ENCODE peak calls at places on chromosomes 1 and 21, in five cellular contexts. H is WTC11, R is HFF-Myc, L is cardiac fibroblast, K is coronary artery. B is an unnamed sample.

GRCh38 chr1:27348861-27349783 is 7.3 kb downstream of the SYTL1 start:
- DNase-seq in H (peak; percentile 80), R (no peak), L (no peak), K (no peak), B (peak; percentile 17)

GRCh38 chr1:192186197-192186596 is 27.9 kb downstream of the RGS18 start:
- DNase-seq in H (no peak), R (no peak), L (no peak), K (no peak), B (no peak)

GRCh38 chr1:225846331-225847310 is 35.6 kb downstream of the TMEM63A start:
- DNase-seq in H (no peak), R (no peak), L (no peak), K (no peak), B (no peak)

GRCh38 chr1:21736876-21737275 is 46.1 kb downstream of the USP48 start:
- DNase-seq in H (no peak), R (no peak), L (no peak), K (no peak), B (no peak)

GRCh38 chr21:20856926-20857325 is 141.3 kb upstream of the NCAM2 start:
- DNase-seq in H (no peak), R (no peak), L (no peak), K (no peak), B (no peak)

GRCh38 chr1:910881-911721 is 12.6 kb upstream of the SAMD11 start:
- DNase-seq in H (peak; percentile 8), R (no peak), L (no peak), K (no peak), B (no peak)

GRCh38 chr1:116252785-116253184 is 120.3 kb upstream of the ATP1A1 start:
- DNase-seq in H (no peak), R (no peak), L (no peak), K (no peak), B (no peak)

GRCh38 chr1:155978973-155979429 is 654 bp upstream of the ARHGEF2 start:
- DNase-seq in H (no peak), R (no peak), L (peak; percentile 49), K (no peak), B (peak; percentile 65)

GRCh38 chr1:42419449-42419848 is 36.4 kb downstream of the ZMYND12 start:
- DNase-seq in H (no peak), R (no peak), L (no peak), K (no peak), B (no peak)

GRCh38 chr21:45302082-45303061 is 14.7 kb upstream of the POFUT2 start:
- DNase-seq in H (no peak), R (no peak), L (peak; percentile 77), K (peak; percentile 86), B (no peak)

GRCh38 chr1:59146651-59147358 is 150.1 kb upstream of the FGGY start:
- DNase-seq in H (peak; percentile 62), R (no peak), L (peak; percentile 40), K (peak; percentile 80), B (no peak)

GRCh38 chr1:33433509-33434362 is 2.8 kb upstream of the PHC2 start:
- DNase-seq in H (no peak), R (peak; percentile 100), L (peak; percentile 98), K (no peak), B (peak; percentile 100)

GRCh38 chr1:168441745-168442144 is 102.1 kb downstream of the XCL2 start:
- DNase-seq in H (no peak), R (no peak), L (no peak), K (no peak), B (no peak)

GRCh38 chr1:61588736-61589381 is 136.1 kb downstream of the TM2D1 start:
- DNase-seq in H (peak; percentile 81), R (peak; percentile 42), L (peak; percentile 73), K (no peak), B (peak; percentile 55)

GRCh38 chr1:24036080-24036479 is 56.0 kb upstream of the SRSF10 start:
- DNase-seq in H (no peak), R (no peak), L (no peak), K (no peak), B (no peak)

GRCh38 chr1:25645641-25646400 is 29.2 kb downstream of the MAN1C1 start:
- DNase-seq in H (no peak), R (no peak), L (no peak), K (peak; percentile 67), B (no peak)

GRCh38 chr1:111743679-111744101 is 4.5 kb upstream of the INKA2 start:
- DNase-seq in H (no peak), R (no peak), L (peak; percentile 80), K (no peak), B (peak; percentile 83)

GRCh38 chr21:42234026-42234425 is 15.1 kb downstream of the ABCG1 start:
- DNase-seq in H (no peak), R (no peak), L (no peak), K (no peak), B (no peak)

GRCh38 chr1:932776-933602 is 9.3 kb downstream of the SAMD11 start:
- DNase-seq in H (no peak), R (no peak), L (no peak), K (no peak), B (no peak)

GRCh38 chr1:34266127-34266951 is 89.6 kb downstream of the C1orf94 start:
- DNase-seq in H (peak; percentile 24), R (no peak), L (no peak), K (no peak), B (no peak)

GRCh38 chr1:92822907-92823306 is 8.9 kb upstream of the RPL5 start:
- DNase-seq in H (no peak), R (no peak), L (peak; percentile 73), K (no peak), B (peak; percentile 74)

GRCh38 chr1:60679524-60679923 is 402.8 kb upstream of the NFIA start:
- DNase-seq in H (no peak), R (no peak), L (no peak), K (no peak), B (no peak)

GRCh38 chr1:202165267-202165941 is 5.0 kb upstream of the PTPN7 start:
- DNase-seq in H (no peak), R (no peak), L (no peak), K (no peak), B (no peak)

GRCh38 chr1:180261524-180262160 is 31.6 kb downstream of the LHX4 start:
- DNase-seq in H (no peak), R (no peak), L (no peak), K (no peak), B (no peak)

GRCh38 chr1:155925506-155925905 is 8.7 kb downstream of the KHDC4 start:
- DNase-seq in H (no peak), R (no peak), L (no peak), K (no peak), B (no peak)

GRCh38 chr1:35187816-35188342 is 5.1 kb downstream of the SFPQ start:
- DNase-seq in H (no peak), R (no peak), L (no peak), K (no peak), B (no peak)

DNA sequence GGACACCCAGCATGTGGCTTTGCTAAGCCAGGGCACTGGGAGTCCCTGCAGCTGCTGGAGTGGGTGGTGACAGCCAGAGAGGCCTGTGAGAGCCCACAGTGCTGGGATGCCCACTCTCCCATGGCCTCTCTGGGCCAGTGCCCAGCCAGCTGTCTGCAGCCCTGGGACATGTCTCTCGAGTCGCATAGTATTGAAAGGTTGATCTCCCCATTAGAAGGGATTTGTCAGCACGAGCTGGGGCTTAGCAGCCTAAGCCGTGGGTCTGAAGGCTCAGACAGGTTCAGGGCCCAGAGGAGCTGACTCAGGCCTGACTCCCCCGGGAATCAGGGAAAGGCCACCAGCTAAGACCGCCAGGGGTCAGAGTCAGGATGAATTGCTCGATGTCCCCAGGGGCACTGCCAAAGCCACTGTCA is 53.5 kb downstream of the FOXD2 start:
- DNase-seq in H (no peak), R (no peak), L (no peak), K (no peak), B (no peak)
- TF ChIP-seq CTCF in H (no peak), R (no peak), L (no peak), K (no peak), B (no peak)

GRCh38 chr1:15991427-15992186 is 12.4 kb upstream of the SRARP start:
- DNase-seq in H (no peak), R (no peak), L (no peak), K (no peak), B (no peak)

GRCh38 chr1:15992187-15992553 is 11.9 kb upstream of the SRARP start:
- DNase-seq in H (no peak), R (no peak), L (no peak), K (no peak), B (no peak)

GRCh38 chr1:15985611-15986272 is 9.8 kb upstream of the ZBTB17 start:
- DNase-seq in H (no peak), R (no peak), L (peak; percentile 44), K (no peak), B (no peak)

GRCh38 chr1:15989776-15990175 is 13.9 kb upstream of the ZBTB17 start:
- DNase-seq in H (no peak), R (no peak), L (no peak), K (no peak), B (no peak)

GRCh38 chr1:15988856-15989736 is 13.2 kb upstream of the ZBTB17 start:
- DNase-seq in H (no peak), R (no peak), L (no peak), K (no peak), B (no peak)
- TF ChIP-seq CTCF in H (no peak), R (no peak), L (no peak), K (no peak), B (no peak)

DNA sequence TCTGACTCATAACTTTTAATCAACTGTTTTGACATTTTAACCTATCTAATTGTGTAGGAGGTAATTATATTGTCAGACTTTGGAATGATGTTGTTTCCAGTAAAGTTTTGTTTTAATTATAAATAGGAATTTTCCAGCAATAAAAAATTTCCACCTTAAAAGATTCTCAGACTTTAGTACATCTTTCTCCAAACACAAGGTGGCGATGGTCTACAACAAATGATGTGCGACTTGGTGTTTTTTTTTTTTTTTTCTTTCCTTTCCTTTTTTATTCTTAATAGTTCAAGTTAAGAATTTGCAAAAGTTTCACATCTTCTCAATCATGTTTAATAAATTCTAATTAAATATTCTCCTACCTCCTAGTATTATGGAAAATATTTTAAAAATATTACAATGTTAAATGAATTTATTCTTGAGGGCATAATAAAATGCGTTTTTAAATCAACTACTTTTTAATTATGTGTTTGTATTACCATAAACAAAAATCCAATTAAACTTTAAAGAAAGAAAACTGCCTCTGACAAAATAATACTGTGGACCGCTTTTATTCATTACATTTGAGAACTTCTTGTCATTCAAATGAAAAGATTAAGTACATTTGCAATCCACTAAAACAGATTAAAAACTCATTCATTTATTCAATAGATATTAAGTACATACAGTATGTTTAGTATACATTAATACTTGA is 4.4 kb upstream of the ADAMTS1 start:
- DNase-seq in H (no peak), R (no peak), L (peak; percentile 84), K (no peak), B (peak; percentile 82)
- TF ChIP-seq CTCF in H (no peak), R (peak; percentile 29), L (peak; percentile 53), K (peak; percentile 37), B (peak; percentile 59)

DNA sequence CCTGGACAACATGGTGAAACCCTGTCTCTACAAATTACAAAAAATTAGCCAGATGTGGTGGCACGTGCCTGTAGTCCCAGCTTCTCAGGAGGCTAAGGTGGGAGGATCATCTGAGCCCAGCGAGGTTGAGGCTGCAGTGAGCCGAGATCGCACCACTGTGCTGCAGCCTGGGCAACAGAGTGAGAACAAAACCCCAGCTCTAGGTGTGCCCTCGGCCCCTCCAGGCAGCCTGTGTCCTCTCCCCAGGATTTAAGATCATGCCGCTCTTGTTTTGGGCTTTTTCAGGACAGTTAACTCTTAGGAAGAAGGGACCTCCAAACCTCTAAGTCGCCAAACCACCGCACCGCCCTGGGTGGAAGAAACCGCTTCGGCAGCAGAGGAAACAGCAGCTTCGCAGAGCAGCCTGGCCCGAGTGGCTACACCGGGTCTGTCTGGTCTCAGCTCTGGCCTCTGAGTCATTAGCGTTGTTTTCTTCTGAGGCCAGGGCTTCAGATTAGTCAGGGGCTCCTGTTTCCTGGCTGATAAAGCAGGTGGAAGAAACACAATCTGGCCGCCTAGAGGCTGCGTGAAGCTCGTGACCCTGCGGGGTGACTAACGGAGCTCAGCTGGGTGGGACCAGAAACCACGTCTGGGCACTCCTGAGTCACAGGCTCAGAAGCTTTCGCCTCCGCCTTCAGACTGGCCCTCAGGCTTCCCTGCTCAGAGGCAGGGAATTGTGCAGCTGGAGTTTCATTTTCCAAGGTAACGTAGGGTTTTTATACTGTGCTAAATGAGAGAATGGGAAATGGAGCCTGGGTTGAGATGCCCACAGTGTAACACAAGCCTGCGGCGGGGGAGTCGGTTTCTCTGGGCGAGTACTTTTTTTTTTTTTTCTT is 44.7 kb downstream of the CHAF1B start:
- DNase-seq in H (peak; percentile 47), R (peak; percentile 97), L (peak; percentile 100), K (peak; percentile 93), B (peak; percentile 99)
- TF ChIP-seq CTCF in H (no peak), R (no peak), L (no peak), K (no peak), B (peak; percentile 13)